ENCODE peak calls at places on chromosomes 3 and 15, in four cellular contexts. One of them, this sample, is unnamed.
A peak's percentile ranks its signal among the peaks of the same experiment; 100 is the strongest.

GRCh38 chr3:356947-357346 is 160.4 kb downstream of the CHL1 start:
- DNase-seq in cardiac muscle cell: no peak
- DNase-seq in stomach: no peak
- DNase-seq in ascending aorta: no peak
- DNase-seq in this sample: peak; percentile 18

GRCh38 chr15:95464091-95464888 is 866.2 kb upstream of the NR2F2 start:
- DNase-seq in cardiac muscle cell: no peak
- DNase-seq in ascending aorta: no peak
- DNase-seq in stomach: no peak
- DNase-seq in this sample: peak; percentile 51

GRCh38 chr3:105608623-105609022 is 241.9 kb downstream of the ALCAM start:
- DNase-seq in cardiac muscle cell: no peak
- DNase-seq in ascending aorta: no peak
- DNase-seq in stomach: no peak
- DNase-seq in this sample: no peak

GRCh38 chr3:122810706-122811105 is 15.8 kb downstream of the SLC49A4 start:
- DNase-seq in stomach: no peak
- DNase-seq in ascending aorta: no peak
- DNase-seq in cardiac muscle cell: no peak
- DNase-seq in this sample: no peak

GRCh38 chr15:42141246-42141645 is 15.2 kb downstream of the PLA2G4F start:
- DNase-seq in stomach: no peak
- DNase-seq in ascending aorta: no peak
- DNase-seq in cardiac muscle cell: no peak
- DNase-seq in this sample: no peak

GRCh38 chr3:123459867-123460266 is 11.0 kb upstream of the ADCY5 start:
- DNase-seq in stomach: no peak
- DNase-seq in ascending aorta: no peak
- DNase-seq in cardiac muscle cell: no peak
- DNase-seq in this sample: no peak

GRCh38 chr3:99394831-99395733 is 243.3 kb upstream of the COL8A1 start:
- DNase-seq in cardiac muscle cell: peak; percentile 91
- DNase-seq in ascending aorta: no peak
- DNase-seq in stomach: no peak
- DNase-seq in this sample: no peak

GRCh38 chr3:10164546-10165393 is at the start of gene IRAK2:
- DNase-seq in stomach: peak; percentile 78
- DNase-seq in cardiac muscle cell: peak; percentile 70
- DNase-seq in ascending aorta: peak; percentile 88
- DNase-seq in this sample: peak; percentile 78

GRCh38 chr3:52004158-52004787 is 8.6 kb upstream of the RPL29 start:
- DNase-seq in ascending aorta: no peak
- DNase-seq in cardiac muscle cell: peak; percentile 73
- DNase-seq in stomach: no peak
- DNase-seq in this sample: no peak

GRCh38 chr15:80990955-80991354 is 1.3 kb upstream of the MESD start:
- DNase-seq in ascending aorta: peak; percentile 44
- DNase-seq in stomach: no peak
- DNase-seq in cardiac muscle cell: no peak
- DNase-seq in this sample: no peak

GRCh38 chr3:195061756-195062655 is 209.0 kb downstream of the XXYLT1 start:
- DNase-seq in ascending aorta: no peak
- DNase-seq in stomach: no peak
- DNase-seq in cardiac muscle cell: no peak
- DNase-seq in this sample: no peak

GRCh38 chr3:45613781-45614180 is 19.2 kb downstream of the LIMD1 start:
- DNase-seq in ascending aorta: no peak
- DNase-seq in cardiac muscle cell: no peak
- DNase-seq in stomach: no peak
- DNase-seq in this sample: no peak

GRCh38 chr3:45617430-45618080 is 23.0 kb downstream of the LIMD1 start:
- DNase-seq in ascending aorta: no peak
- DNase-seq in cardiac muscle cell: no peak
- DNase-seq in stomach: peak; percentile 63
- DNase-seq in this sample: peak; percentile 88

GRCh38 chr3:45612918-45613602 is 18.5 kb downstream of the LIMD1 start:
- DNase-seq in stomach: no peak
- DNase-seq in cardiac muscle cell: peak; percentile 57
- DNase-seq in ascending aorta: no peak
- DNase-seq in this sample: no peak

GRCh38 chr3:45616158-45616557 is 21.6 kb downstream of the LIMD1 start:
- DNase-seq in ascending aorta: no peak
- DNase-seq in cardiac muscle cell: no peak
- DNase-seq in stomach: no peak
- DNase-seq in this sample: no peak

DNA sequence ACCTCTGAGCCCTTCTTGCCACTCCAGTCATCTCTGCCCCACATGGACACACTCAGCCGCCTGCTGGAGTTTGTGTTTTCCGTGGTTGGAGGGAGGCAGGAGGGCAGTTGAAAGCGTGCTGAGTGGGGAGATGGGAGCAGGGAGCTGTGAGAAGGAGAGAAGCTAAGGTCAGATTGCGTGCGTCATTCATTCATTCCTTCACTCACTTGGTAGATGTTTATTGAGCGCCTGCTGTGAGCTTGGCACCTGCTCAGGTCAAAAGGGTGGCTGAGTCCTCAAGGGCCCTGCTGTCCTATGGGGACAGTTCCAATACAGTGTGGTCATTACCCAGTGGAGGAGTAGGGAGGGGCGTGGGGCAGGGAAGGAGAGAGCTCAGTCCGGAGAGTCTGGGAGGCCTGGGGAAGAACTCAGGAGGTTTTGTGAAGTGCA is 23.5 kb downstream of the LIMD1 start:
- DNase-seq in ascending aorta: no peak
- DNase-seq in cardiac muscle cell: no peak
- DNase-seq in stomach: no peak
- DNase-seq in this sample: peak; percentile 68
- H3K4me3 ChIP-seq in ascending aorta: no peak overlapping the region
- H3K4me3 ChIP-seq in cardiac muscle cell: no peak overlapping the region
- H3K4me3 ChIP-seq in stomach: no peak overlapping the region
- H3K4me3 ChIP-seq in this sample: no peak overlapping the region

GRCh38 chr3:5160926-5161858 is 26.3 kb upstream of the EDEM1 start:
- DNase-seq in cardiac muscle cell: no peak
- DNase-seq in ascending aorta: no peak
- DNase-seq in stomach: no peak
- DNase-seq in this sample: no peak
- H3K27ac ChIP-seq in cardiac muscle cell: no peak overlapping the region
- H3K27ac ChIP-seq in ascending aorta: no peak overlapping the region
- H3K27ac ChIP-seq in stomach: no peak overlapping the region
- H3K27ac ChIP-seq in this sample: no peak overlapping the region

GRCh38 chr15:25797511-25798206 is 65.5 kb downstream of the ATP10A start:
- DNase-seq in ascending aorta: no peak
- DNase-seq in stomach: no peak
- DNase-seq in cardiac muscle cell: peak; percentile 10
- DNase-seq in this sample: no peak

GRCh38 chr15:25796395-25796794 is 66.7 kb downstream of the ATP10A start:
- DNase-seq in cardiac muscle cell: no peak
- DNase-seq in stomach: no peak
- DNase-seq in ascending aorta: no peak
- DNase-seq in this sample: no peak

GRCh38 chr15:25797035-25797434 is 66.1 kb downstream of the ATP10A start:
- DNase-seq in ascending aorta: no peak
- DNase-seq in cardiac muscle cell: no peak
- DNase-seq in stomach: no peak
- DNase-seq in this sample: no peak

GRCh38 chr15:25799906-25800700 is 63.0 kb downstream of the ATP10A start:
- DNase-seq in ascending aorta: no peak
- DNase-seq in stomach: no peak
- DNase-seq in cardiac muscle cell: no peak
- DNase-seq in this sample: no peak

GRCh38 chr15:25798207-25798931 is 64.8 kb downstream of the ATP10A start:
- DNase-seq in stomach: no peak
- DNase-seq in cardiac muscle cell: peak; percentile 16
- DNase-seq in ascending aorta: no peak
- DNase-seq in this sample: no peak
- H3K4me1 ChIP-seq in stomach: peaks cover 5% of the 10 kb centered on the region
- H3K4me1 ChIP-seq in cardiac muscle cell: no peaks in the 10 kb centered on the region
- H3K4me1 ChIP-seq in ascending aorta: peaks cover 36% of the 10 kb centered on the region
- H3K4me1 ChIP-seq in this sample: no peaks in the 10 kb centered on the region

GRCh38 chr15:58201536-58201935 is 63.4 kb downstream of the AQP9 start:
- DNase-seq in ascending aorta: no peak
- DNase-seq in cardiac muscle cell: peak; percentile 69
- DNase-seq in stomach: no peak
- DNase-seq in this sample: no peak

GRCh38 chr15:58200739-58201138 is 62.6 kb downstream of the AQP9 start:
- DNase-seq in ascending aorta: no peak
- DNase-seq in cardiac muscle cell: no peak
- DNase-seq in stomach: no peak
- DNase-seq in this sample: no peak

GRCh38 chr15:58203537-58203936 is 65.4 kb downstream of the AQP9 start:
- DNase-seq in ascending aorta: no peak
- DNase-seq in stomach: no peak
- DNase-seq in cardiac muscle cell: peak; percentile 94
- DNase-seq in this sample: no peak
- H3K4me3 ChIP-seq in ascending aorta: no peak overlapping the region
- H3K4me3 ChIP-seq in stomach: no peak overlapping the region
- H3K4me3 ChIP-seq in cardiac muscle cell: no peak overlapping the region
- H3K4me3 ChIP-seq in this sample: no peak overlapping the region

This sample was measured in body of pancreas.